ENCODE peak calls at places on chromosomes 16 and 17, in seven cellular contexts. H, X, F, W, B, D and O are unnamed samples.

GRCh38 chr17:28406478-28406824 is 439 bp upstream of the SLC46A1 start:
- DNase-seq in F (no peak), B (no peak), X (no peak), W (no peak), D (no peak), H (no peak), O (no peak)

GRCh38 chr17:65039349-65039988 is 17.1 kb downstream of the GNA13 start:
- DNase-seq in B (peak; percentile 41), W (no peak), H (no peak), F (peak; percentile 83), D (no peak), X (no peak), O (no peak)

GRCh38 chr16:52498640-52499039 is 48.3 kb downstream of the TOX3 start:
- DNase-seq in D (no peak), B (no peak), F (no peak), W (no peak), H (peak; percentile 20), X (no peak), O (no peak)

GRCh38 chr16:7746971-7747370 is 414.3 kb downstream of the RBFOX1 start:
- DNase-seq in F (no peak), B (no peak), X (no peak), H (no peak), D (no peak), W (no peak), O (no peak)

GRCh38 chr17:67443931-67444597 is 67.0 kb downstream of the PITPNC1 start:
- DNase-seq in F (no peak), W (peak; percentile 7), X (no peak), H (no peak), D (no peak), B (no peak), O (no peak)

GRCh38 chr17:34451313-34451712 is 88.3 kb upstream of the CCL1 start:
- DNase-seq in W (no peak), X (no peak), B (no peak), F (no peak), D (no peak), H (no peak), O (no peak)

GRCh38 chr16:58563235-58563634 is 47.9 kb downstream of the SETD6 start:
- DNase-seq in D (peak; percentile 7), X (peak; percentile 48), B (no peak), H (no peak), F (peak; percentile 66), W (no peak), O (no peak)

GRCh38 chr16:31193874-31194273 is 8.7 kb downstream of the PYCARD start:
- DNase-seq in D (no peak), B (no peak), F (no peak), W (no peak), H (no peak), X (no peak), O (no peak)

GRCh38 chr17:74161501-74161850 is 42.0 kb upstream of the RPL38 start:
- DNase-seq in H (no peak), B (no peak), F (no peak), W (no peak), X (no peak), D (no peak), O (no peak)

GRCh38 chr17:18141210-18141803 is 32.8 kb downstream of the MYO15A start:
- DNase-seq in W (peak; percentile 22), B (no peak), D (no peak), H (no peak), F (peak; percentile 58), X (no peak), O (peak; percentile 50)

GRCh38 chr17:64339516-64340475 is 50.9 kb downstream of the PECAM1 start:
- DNase-seq in X (no peak), D (no peak), H (no peak), B (no peak), F (no peak), W (no peak), O (no peak)

GRCh38 chr16:50322333-50322732 is 46.5 kb downstream of the BRD7 start:
- DNase-seq in W (no peak), X (no peak), D (no peak), F (no peak), B (no peak), H (no peak), O (no peak)